ENCODE peak calls at places on chromosomes 16 and 17, in five cellular contexts. I, K, O, P and S are unnamed samples.

GRCh38 chr17:77571562-77571981 is 386.9 kb upstream of the TNRC6C start:
- DNase-seq in P (no peak), I (peak), K (peak), O (peak), S (no peak)

GRCh38 chr17:37089998-37090397 is 141.2 kb downstream of the AATF start:
- DNase-seq in P (no peak), O (peak), K (no peak), I (no peak), S (no peak)

GRCh38 chr17:36878216-36878615 is 59.1 kb upstream of the LHX1 start:
- DNase-seq in O (no peak), K (no peak), I (no peak), P (no peak), S (no peak)

GRCh38 chr16:19168173-19169080 is at the start of gene SYT17:
- DNase-seq in I (no peak), K (no peak), O (no peak), P (no peak), S (no peak)

GRCh38 chr17:28282596-28282995 is 36.4 kb upstream of the TMEM97 start:
- DNase-seq in I (peak), P (no peak), K (peak), O (peak), S (peak)

GRCh38 chr17:63116228-63116627 is 150.2 kb downstream of the TANC2 start:
- DNase-seq in I (no peak), O (no peak), P (peak), K (no peak), S (no peak)

GRCh38 chr17:82933911-82934310 is 94.1 kb upstream of the ZNF750 start:
- DNase-seq in P (no peak), O (no peak), I (no peak), K (no peak), S (no peak)

GRCh38 chr16:30949655-30950515 is 1.0 kb downstream of the ORAI3 start:
- DNase-seq in I (peak), K (peak), O (peak), P (peak), S (peak)

GRCh38 chr16:68786685-68787418 is 49.8 kb downstream of the CDH1 start:
- DNase-seq in I (peak), P (peak), O (peak), K (peak), S (no peak)

GRCh38 chr17:76458580-76459490 is 5.9 kb upstream of the UBE2O start:
- DNase-seq in P (peak), I (peak), K (peak), O (peak), S (no peak)

GRCh38 chr16:61890346-61890745 is 145.9 kb downstream of the CDH8 start:
- DNase-seq in K (no peak), O (no peak), P (no peak), I (no peak), S (no peak)

GRCh38 chr16:86946396-86946795 is 368.0 kb downstream of the FOXL1 start:
- DNase-seq in P (peak), I (peak), K (peak), O (peak), S (no peak)

GRCh38 chr16:89210904-89211515 is 6.5 kb upstream of the ZNF778 start:
- DNase-seq in I (peak), P (no peak), K (peak), O (no peak), S (peak)

GRCh38 chr17:7312432-7313027 is 2.6 kb downstream of the GPS2 start:
- DNase-seq in O (no peak), I (no peak), K (no peak), P (no peak), S (no peak)

GRCh38 chr17:77564278-77564920 is 394.1 kb upstream of the TNRC6C start:
- DNase-seq in K (no peak), P (no peak), O (no peak), I (no peak), S (no peak)

GRCh38 chr16:48323783-48324775 is 61.1 kb downstream of the SIAH1 start:
- DNase-seq in I (peak), K (peak), O (no peak), P (no peak), S (no peak)

GRCh38 chr16:86959729-86960128 is 357.5 kb downstream of the C16orf95 start:
- DNase-seq in I (no peak), K (no peak), P (no peak), O (no peak), S (no peak)

GRCh38 chr17:57935833-57936807 is 19.1 kb downstream of the CUEDC1 start:
- DNase-seq in P (peak), I (peak), O (peak), K (peak), S (no peak)

GRCh38 chr16:21952040-21952792 is 945 bp upstream of the UQCRC2 start:
- DNase-seq in K (peak), P (peak), I (peak), O (peak), S (peak)

GRCh38 chr17:75906143-75906884 is 1.6 kb upstream of the MRPL38 start:
- DNase-seq in O (no peak), P (no peak), I (no peak), K (no peak), S (no peak)

GRCh38 chr17:44820631-44821196 is 9.4 kb downstream of the GJC1 start:
- DNase-seq in O (peak), P (peak), K (peak), I (peak), S (peak)

GRCh38 chr17:40602445-40603443 is 37.5 kb upstream of the CCR7 start:
- DNase-seq in P (no peak), O (no peak), I (no peak), K (no peak), S (no peak)

GRCh38 chr17:1471931-1472727 is 16.1 kb upstream of the CRK start:
- DNase-seq in P (no peak), K (no peak), I (no peak), O (no peak), S (no peak)

GRCh38 chr16:54077412-54077821 is 209.2 kb downstream of the IRX3 start:
- DNase-seq in I (peak), O (peak), K (peak), P (no peak), S (no peak)

GRCh38 chr16:11367483-11367906 is 22.2 kb downstream of the RMI2 start:
- DNase-seq in I (no peak), P (no peak), O (no peak), K (no peak), S (no peak)

GRCh38 chr17:80855968-80856862 is 135.4 kb upstream of the CHMP6 start:
- DNase-seq in K (peak), I (peak), P (peak), O (peak), S (peak)

GRCh38 chr16:370980-371728 is 816 bp upstream of the MRPL28 start:
- DNase-seq in K (no peak), I (no peak), O (no peak), P (no peak), S (no peak)

GRCh38 chr17:1736348-1737281 is 6.1 kb upstream of the SERPINF2 start:
- DNase-seq in I (peak), P (peak), K (peak), O (peak), S (no peak)

GRCh38 chr17:266701-267656 is 85.5 kb upstream of the DOC2B start:
- DNase-seq in I (no peak), K (no peak), P (no peak), O (peak), S (no peak)

GRCh38 chr17:73630531-73630930 is 13.7 kb downstream of the SDK2 start:
- DNase-seq in P (no peak), I (no peak), O (no peak), K (no peak), S (no peak)

GRCh38 chr17:55451758-55452468 is 30.3 kb upstream of the MMD start:
- DNase-seq in P (no peak), O (peak), I (peak), K (peak), S (peak)

GRCh38 chr17:48294989-48295892 is 134.8 kb downstream of the SKAP1 start:
- DNase-seq in O (peak), K (no peak), P (no peak), I (no peak), S (peak)

GRCh38 chr16:87541004-87541881 is 48.4 kb upstream of the ZCCHC14 start:
- DNase-seq in O (peak), K (peak), I (peak), P (no peak), S (no peak)

GRCh38 chr16:64017789-64018188 is 1104.1 kb downstream of the CDH11 start:
- DNase-seq in P (no peak), O (no peak), I (no peak), K (no peak), S (no peak)

GRCh38 chr17:72466199-72466598 is 345.4 kb downstream of the SOX9 start:
- DNase-seq in P (peak), I (peak), O (peak), K (peak), S (no peak)

DNA sequence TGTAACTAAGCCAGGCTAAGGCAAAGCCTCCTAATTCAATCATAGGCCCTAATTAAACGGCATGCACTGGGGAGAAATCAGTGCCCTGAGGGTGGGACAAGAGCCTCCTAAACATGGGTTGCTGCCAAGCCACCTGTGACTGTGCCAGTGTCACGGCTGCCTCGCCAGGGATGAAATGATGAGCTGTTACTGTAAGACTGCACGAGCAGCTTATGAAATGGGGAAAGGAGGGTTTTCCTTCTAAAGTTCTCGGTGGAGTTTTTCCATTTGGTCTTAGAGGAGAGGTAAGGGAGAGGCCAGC is 12.7 kb downstream of the TMEM11 start:
- DNase-seq in K (peak), O (no peak), I (no peak), P (no peak), S (no peak)
- H3K4me3 ChIP-seq in K (no peak), O (no peak), I (no peak), P (no peak), S (no peak)

GRCh38 chr17:38733315-38734234 is 3.4 kb downstream of the CISD3 start:
- DNase-seq in P (peak), K (no peak), I (no peak), O (no peak), S (no peak)
- TF ChIP-seq CTCF in P (peak), K (peak), I (no peak), O (peak), S (peak)

GRCh38 chr16:23754594-23755483 is at the start of gene CHP2:
- DNase-seq in I (no peak), O (no peak), K (no peak), P (no peak), S (no peak)
- H3K4me3 ChIP-seq in I (no peak), O (peak), K (no peak), P (peak), S (no peak)

GRCh38 chr16:80527297-80527696 is 13.5 kb upstream of the DYNLRB2 start:
- DNase-seq in K (peak), P (peak), O (peak), I (peak), S (no peak)
- TF ChIP-seq CTCF in K (peak), P (peak), O (peak), I (peak), S (peak)

GRCh38 chr16:76293980-76294690 is 16.9 kb downstream of the CNTNAP4 start:
- DNase-seq in P (no peak), O (peak), K (no peak), I (no peak), S (no peak)
- H3K4me3 ChIP-seq in P (no peak), O (no peak), K (no peak), I (no peak), S (no peak)